ENCODE peak calls at places on chromosomes 6 and 20, in five cellular contexts. F is activated CD4-positive, alpha-beta T cell treated with anti-CD3 and anti-CD28 coated beads, Interleukin-2, amount 50 U/mL, for 1 hour; B is OCI-LY7; N is nephron progenitor cell; J is type B pancreatic cell. R is an unnamed sample.
A peak's percentile ranks its signal among the peaks of the same experiment; 100 is the strongest.

GRCh38 chr20:16107172-16107870 is 465.9 kb downstream of the KIF16B start:
- DNase-seq in F (no peak), B (no peak), N (no peak), J (no peak), R (no peak)

GRCh38 chr20:64039293-64040160 is 3.5 kb downstream of the C20orf204 start:
- DNase-seq in F (no peak), B (no peak), N (no peak), J (no peak), R (no peak)

GRCh38 chr6:25352265-25352664 is 73.1 kb downstream of the CARMIL1 start:
- DNase-seq in F (no peak), B (no peak), N (no peak), J (no peak), R (no peak)

GRCh38 chr6:35970181-35970580 is 49.3 kb upstream of the SRPK1 start:
- DNase-seq in F (no peak), B (no peak), N (no peak), J (no peak), R (no peak)

GRCh38 chr20:22794200-22794599 is 209.8 kb upstream of the FOXA2 start:
- DNase-seq in F (no peak), B (no peak), N (no peak), J (no peak), R (no peak)

GRCh38 chr6:105482956-105483355 is 80.1 kb upstream of the PREP start:
- DNase-seq in F (no peak), B (no peak), N (no peak), J (no peak), R (no peak)

GRCh38 chr6:43951063-43951755 is 176.0 kb downstream of the MRPL14 start:
- DNase-seq in F (no peak), B (peak; percentile 28), N (peak; percentile 77), J (peak; percentile 77), R (peak; percentile 71)

GRCh38 chr20:46670585-46671584 is 18.4 kb downstream of the TP53RK start:
- DNase-seq in F (no peak), B (no peak), N (no peak), J (no peak), R (no peak)

GRCh38 chr20:10524643-10525042 is 89.5 kb downstream of the SLX4IP start:
- DNase-seq in F (no peak), B (no peak), N (no peak), J (no peak), R (no peak)

GRCh38 chr6:42292002-42292735 is 74.5 kb upstream of the MRPS10 start:
- DNase-seq in F (no peak), B (no peak), N (no peak), J (no peak), R (no peak)

GRCh38 chr6:31399589-31400466 is 3.6 kb upstream of the MICA start:
- DNase-seq in F (peak; percentile 45), B (peak; percentile 73), N (peak; percentile 74), J (peak; percentile 81), R (peak; percentile 96)

GRCh38 chr6:122789862-122790739 is 1.0 kb downstream of the SMPDL3A start:
- DNase-seq in F (no peak), B (no peak), N (peak; percentile 20), J (no peak), R (no peak)

GRCh38 chr6:86147311-86147710 is 504.6 kb upstream of the SYNCRIP start:
- DNase-seq in F (no peak), B (no peak), N (no peak), J (no peak), R (no peak)

GRCh38 chr6:3946779-3947178 is 97.6 kb downstream of the FAM50B start:
- DNase-seq in F (no peak), B (no peak), N (peak; percentile 9), J (no peak), R (no peak)

GRCh38 chr6:116410945-116411623 is 40.3 kb downstream of the DSE start:
- DNase-seq in F (no peak), B (no peak), N (no peak), J (no peak), R (no peak)

GRCh38 chr20:9617940-9618339 is 103.5 kb downstream of the LAMP5 start:
- DNase-seq in F (no peak), B (no peak), N (peak; percentile 11), J (no peak), R (no peak)

GRCh38 chr6:30793521-30794194 is 49.3 kb upstream of the IER3 start:
- DNase-seq in F (no peak), B (no peak), N (no peak), J (no peak), R (no peak)

GRCh38 chr6:46776070-46776752 is 17.0 kb upstream of the MEP1A start:
- DNase-seq in F (no peak), B (no peak), N (no peak), J (no peak), R (no peak)

GRCh38 chr6:43840490-43841218 is 70.6 kb downstream of the VEGFA start:
- DNase-seq in F (no peak), B (no peak), N (no peak), J (no peak), R (no peak)

GRCh38 chr6:27176096-27176495 is 71.4 kb upstream of the PRSS16 start:
- DNase-seq in F (no peak), B (no peak), N (no peak), J (no peak), R (no peak)

GRCh38 chr6:26124550-26125014 is 37.4 kb downstream of the HFE start:
- DNase-seq in F (no peak), B (peak; percentile 67), N (no peak), J (no peak), R (no peak)

GRCh38 chr20:4046311-4046924 is 31.1 kb upstream of the RNF24 start:
- DNase-seq in F (no peak), B (no peak), N (no peak), J (no peak), R (no peak)

GRCh38 chr6:166751051-166751595 is 124.1 kb upstream of the RPS6KA2 start:
- DNase-seq in F (no peak), B (peak; percentile 37), N (peak; percentile 45), J (no peak), R (no peak)

GRCh38 chr6:169849396-169849795 is 98.0 kb downstream of the ERMARD start:
- DNase-seq in F (no peak), B (no peak), N (no peak), J (peak; percentile 57), R (peak; percentile 47)

GRCh38 chr6:24761193-24761835 is 13.4 kb upstream of the GMNN start:
- DNase-seq in F (no peak), B (no peak), N (peak; percentile 15), J (no peak), R (no peak)

GRCh38 chr6:139161169-139161568 is 26.3 kb downstream of the HECA start:
- DNase-seq in F (peak; percentile 65), B (no peak), N (no peak), J (no peak), R (no peak)

GRCh38 chr20:63224272-63225081 is 8.5 kb upstream of the YTHDF1 start:
- DNase-seq in F (no peak), B (no peak), N (no peak), J (no peak), R (no peak)

GRCh38 chr6:166687538-166688259 is 60.6 kb upstream of the RPS6KA2 start:
- DNase-seq in F (no peak), B (no peak), N (peak; percentile 22), J (no peak), R (no peak)

GRCh38 chr20:54486583-54486982 is 11.2 kb downstream of the DOK5 start:
- DNase-seq in F (no peak), B (no peak), N (no peak), J (no peak), R (no peak)

GRCh38 chr20:607476-607875 is 2.6 kb downstream of the TCF15 start:
- DNase-seq in F (no peak), B (no peak), N (no peak), J (no peak), R (no peak)

GRCh38 chr20:47035191-47035590 is 140.5 kb downstream of the EYA2 start:
- DNase-seq in F (no peak), B (no peak), N (peak; percentile 18), J (no peak), R (no peak)

GRCh38 chr6:127343753-127344659 is 597 bp upstream of the ECHDC1 start:
- DNase-seq in F (no peak), B (peak; percentile 24), N (no peak), J (no peak), R (no peak)

GRCh38 chr6:157461000-157461915 is 80.3 kb downstream of the ZDHHC14 start:
- DNase-seq in F (no peak), B (no peak), N (no peak), J (no peak), R (no peak)

GRCh38 chr6:170086639-170087420 is 204.0 kb downstream of the DLL1 start:
- DNase-seq in F (no peak), B (no peak), N (no peak), J (peak; percentile 64), R (peak; percentile 67)

R was measured in coronary artery.